ENCODE peak calls at places on chromosome 7, in eight cellular contexts. G is BE2C, V is fibroblast of the aortic adventitia, B is NB4, Y is RPMI7951, L is body of pancreas, X is IMR-90, I is cardiac muscle cell. N is an unnamed sample.
A peak's percentile ranks its signal among the peaks of the same experiment; 100 is the strongest.

GRCh38 chr7:123271231-123271630 is 71.5 kb upstream of the SLC13A1 start:
- DNase-seq in I (no peak), B (no peak), Y (peak; percentile 10), X (no peak), V (peak; percentile 51), G (no peak), L (no peak), N (no peak)

GRCh38 chr7:8365499-8366110 is 67.8 kb upstream of the NXPH1 start:
- DNase-seq in I (peak; percentile 43), Y (no peak), G (peak; percentile 42), L (no peak), V (no peak), X (no peak), B (peak; percentile 33), N (no peak)

GRCh38 chr7:80247144-80247543 is 112.5 kb downstream of the GNAI1 start:
- DNase-seq in V (peak; percentile 26), G (no peak), B (no peak), Y (no peak), L (no peak), I (no peak), X (peak; percentile 40), N (no peak)

GRCh38 chr7:55083206-55083605 is 64.4 kb downstream of the EGFR start:
- DNase-seq in B (no peak), V (peak; percentile 13), Y (no peak), L (no peak), X (peak; percentile 70), I (no peak), G (no peak), N (no peak)

GRCh38 chr7:104814671-104815400 is 199.2 kb upstream of the KMT2E start:
- DNase-seq in Y (no peak), G (no peak), L (no peak), B (no peak), X (no peak), I (no peak), V (no peak), N (peak; percentile 72)

GRCh38 chr7:14769261-14769660 is 133.3 kb downstream of the DGKB start:
- DNase-seq in G (no peak), V (no peak), X (no peak), L (no peak), B (no peak), I (no peak), Y (no peak), N (no peak)

GRCh38 chr7:7962851-7963250 is 5.7 kb upstream of the GLCCI1 start:
- DNase-seq in B (no peak), Y (no peak), X (peak; percentile 87), G (no peak), V (peak; percentile 13), L (no peak), I (no peak), N (no peak)

GRCh38 chr7:150446288-150446938 is 4.0 kb upstream of the GIMAP8 start:
- DNase-seq in B (peak; percentile 20), L (no peak), G (no peak), V (no peak), X (no peak), Y (peak; percentile 45), I (no peak), N (no peak)

GRCh38 chr7:28016297-28016696 is 164.3 kb downstream of the JAZF1 start:
- DNase-seq in B (no peak), G (no peak), V (no peak), I (no peak), Y (no peak), X (no peak), L (no peak), N (no peak)

GRCh38 chr7:44151679-44152355 is 10.7 kb upstream of the MYL7 start:
- DNase-seq in I (no peak), X (no peak), G (no peak), B (no peak), L (no peak), V (no peak), Y (no peak), N (no peak)

GRCh38 chr7:28858206-28858605 is 99.9 kb downstream of the TRIL start:
- DNase-seq in B (no peak), G (no peak), Y (peak; percentile 37), L (no peak), X (peak; percentile 83), I (no peak), V (peak; percentile 78), N (no peak)

GRCh38 chr7:35768346-35768745 is 32.5 kb upstream of the SEPTIN7 start:
- DNase-seq in G (no peak), B (no peak), V (no peak), I (no peak), L (no peak), X (no peak), Y (no peak), N (no peak)

GRCh38 chr7:67940400-67940799 is 943.8 kb downstream of the TYW1 start:
- DNase-seq in B (no peak), Y (no peak), V (no peak), X (no peak), L (no peak), I (no peak), G (no peak), N (peak; percentile 34)

GRCh38 chr7:54827719-54828118 is 68.7 kb upstream of the SEC61G start:
- DNase-seq in B (peak; percentile 45), X (no peak), G (no peak), Y (no peak), I (no peak), L (no peak), V (no peak), N (no peak)